ENCODE peak calls at places on chromosome 1, in eight cellular contexts. W is stimulated activated CD8-positive, alpha-beta memory T cell treated with anti-CD3 and anti-CD28 coated beads, Interleukin-12 subunit alpha, Interleukin-12 subunit beta, amount 100 ng/mL, for 4 hours; P is H54; L is GM13976; I is nucleus accumbens; Q is foreskin melanocyte; T is fibroblast of lung; G is psoas muscle. A is an unnamed sample.

GRCh38 chr1:29236993-29237905 is 927 bp downstream of the PTPRU start:
- DNase-seq in W (no peak), P (no peak), L (peak; percentile 48), I (no peak), Q (peak; percentile 52), T (peak; percentile 41), G (peak; percentile 76), A (no peak)

GRCh38 chr1:193558491-193559028 is 372.1 kb upstream of the B3GALT2 start:
- DNase-seq in W (no peak), P (peak; percentile 25), L (no peak), I (no peak), Q (peak; percentile 75), T (peak; percentile 97), G (no peak), A (no peak)

GRCh38 chr1:78370779-78371482 is 119.8 kb upstream of the PTGFR start:
- DNase-seq in W (no peak), P (no peak), L (no peak), I (no peak), Q (peak; percentile 18), T (peak; percentile 75), G (no peak), A (no peak)

GRCh38 chr1:76511226-76511625 is 356.1 kb upstream of the ST6GALNAC5 start:
- DNase-seq in W (no peak), P (no peak), L (no peak), I (no peak), Q (no peak), T (no peak), G (no peak), A (no peak)

GRCh38 chr1:174654553-174654952 is 206.8 kb downstream of the GPR52 start:
- DNase-seq in W (no peak), P (no peak), L (no peak), I (no peak), Q (no peak), T (no peak), G (no peak), A (no peak)

GRCh38 chr1:18803859-18804258 is 55.6 kb downstream of the TAS1R2 start:
- DNase-seq in W (no peak), P (no peak), L (no peak), I (no peak), Q (no peak), T (no peak), G (no peak), A (no peak)

GRCh38 chr1:202615501-202616354 is 94.5 kb downstream of the SYT2 start:
- DNase-seq in W (no peak), P (no peak), L (peak; percentile 76), I (no peak), Q (peak; percentile 71), T (peak; percentile 28), G (peak; percentile 69), A (peak; percentile 28)

GRCh38 chr1:47906466-47907191 is 90.6 kb downstream of the TRABD2B start:
- DNase-seq in W (no peak), P (no peak), L (no peak), I (no peak), Q (no peak), T (no peak), G (no peak), A (no peak)

GRCh38 chr1:64006276-64007051 is 197.0 kb upstream of the UBE2U start:
- DNase-seq in W (no peak), P (peak; percentile 23), L (no peak), I (no peak), Q (no peak), T (peak; percentile 44), G (no peak), A (no peak)

GRCh38 chr1:159799446-159799985 is 2.6 kb upstream of the FCRL6 start:
- DNase-seq in W (no peak), P (no peak), L (no peak), I (no peak), Q (no peak), T (no peak), G (no peak), A (no peak)

A was measured in midbrain.